ENCODE peak calls at places on chromosomes 11 and 22, in six cellular contexts. N is activated effector memory CD4-positive, alpha-beta T cell treated with anti-CD3 and anti-CD28 coated beads, Interleukin-2, amount 50 U/mL, for 16 hours; Z is OCI-M1; A is NCI-H1694; D is natural killer cell treated with Interleukin-12 subunit alpha and Interleukin-12 subunit beta and Interleukin-15 and Interleukin-18, amount 100 ng/mL, for 72 hours; P is NCI-H446 treated with DMSO at 0.1 percent for 48 hours. G is an unnamed sample.

GRCh38 chr22:18120941-18121340 is 10.3 kb downstream of the TUBA8 start:
- DNase-seq in N (no peak), Z (no peak), A (no peak), D (no peak), P (no peak), G (no peak)

GRCh38 chr11:38123673-38124072 is 1525.6 kb upstream of the RAG2 start:
- DNase-seq in N (no peak), Z (no peak), A (no peak), D (no peak), P (no peak), G (no peak)

GRCh38 chr11:128487978-128488377 is 99.4 kb downstream of the ETS1 start:
- DNase-seq in N (no peak), Z (no peak), A (no peak), D (no peak), P (no peak), G (no peak)

GRCh38 chr11:69141742-69142141 is 14.0 kb upstream of the SMIM38 start:
- DNase-seq in N (no peak), Z (peak), A (no peak), D (no peak), P (no peak), G (no peak)

GRCh38 chr11:14413307-14414072 is 54.5 kb upstream of the RRAS2 start:
- DNase-seq in N (no peak), Z (peak), A (no peak), D (peak), P (no peak), G (no peak)

GRCh38 chr11:122226810-122227379 is 110.9 kb upstream of the BLID start:
- DNase-seq in N (no peak), Z (no peak), A (no peak), D (no peak), P (no peak), G (no peak)

GRCh38 chr11:16981651-16982194 is 32.5 kb downstream of the PLEKHA7 start:
- DNase-seq in N (no peak), Z (no peak), A (no peak), D (no peak), P (no peak), G (no peak)

GRCh38 chr11:32088117-32088941 is 2.5 kb upstream of the RCN1 start:
- DNase-seq in N (no peak), Z (peak), A (no peak), D (no peak), P (peak), G (no peak)

GRCh38 chr22:50498322-50498861 is 9.1 kb downstream of the LMF2 start:
- DNase-seq in N (peak), Z (peak), A (peak), D (no peak), P (peak), G (no peak)

GRCh38 chr11:65553301-65554001 is 4.7 kb downstream of the LTBP3 start:
- DNase-seq in N (peak), Z (peak), A (no peak), D (peak), P (no peak), G (no peak)

GRCh38 chr22:39960791-39961746 is 872 bp downstream of the TMA7B start:
- DNase-seq in N (peak), Z (peak), A (no peak), D (peak), P (no peak), G (peak)

GRCh38 chr11:104127828-104128227 is 36.1 kb downstream of the PDGFD start:
- DNase-seq in N (no peak), Z (no peak), A (no peak), D (no peak), P (no peak), G (no peak)

GRCh38 chr22:23180893-23181762 is 819 bp downstream of the BCR start:
- DNase-seq in N (peak), Z (no peak), A (no peak), D (no peak), P (no peak), G (no peak)

GRCh38 chr22:21946262-21946925 is 6.3 kb downstream of the PPM1F start:
- DNase-seq in N (no peak), Z (no peak), A (no peak), D (no peak), P (no peak), G (no peak)

GRCh38 chr11:68890490-68891231 is 13.0 kb downstream of the MRPL21 start:
- DNase-seq in N (no peak), Z (no peak), A (peak), D (no peak), P (no peak), G (peak)

GRCh38 chr11:90468923-90469322 is 246.1 kb upstream of the CHORDC1 start:
- DNase-seq in N (no peak), Z (no peak), A (no peak), D (no peak), P (no peak), G (no peak)

GRCh38 chr22:49960967-49961600 is 512 bp downstream of the PIM3 start:
- DNase-seq in N (peak), Z (peak), A (no peak), D (peak), P (no peak), G (peak)

GRCh38 chr22:42945736-42946135 is 69.2 kb downstream of the PACSIN2 start:
- DNase-seq in N (no peak), Z (no peak), A (no peak), D (no peak), P (no peak), G (no peak)

GRCh38 chr22:43587574-43587973 is 175.8 kb downstream of the MPPED1 start:
- DNase-seq in N (no peak), Z (peak), A (no peak), D (no peak), P (no peak), G (no peak)

GRCh38 chr11:34650528-34650927 is 29.6 kb downstream of the EHF start:
- DNase-seq in N (peak), Z (no peak), A (no peak), D (peak), P (no peak), G (no peak)

GRCh38 chr11:133529807-133530500 is 2.3 kb downstream of the OPCML start:
- DNase-seq in N (no peak), Z (no peak), A (no peak), D (no peak), P (no peak), G (no peak)

GRCh38 chr11:75499423-75500305 is 26.1 kb downstream of the GDPD5 start:
- DNase-seq in N (no peak), Z (no peak), A (no peak), D (no peak), P (no peak), G (no peak)

GRCh38 chr22:18952022-18952421 is 15.9 kb upstream of the PRODH start:
- DNase-seq in N (no peak), Z (no peak), A (no peak), D (no peak), P (no peak), G (no peak)

GRCh38 chr22:28341001-28341400 is 338.6 kb downstream of the TTC28 start:
- DNase-seq in N (no peak), Z (no peak), A (no peak), D (no peak), P (no peak), G (no peak)

GRCh38 chr11:26764825-26765224 is 43.0 kb upstream of the SLC5A12 start:
- DNase-seq in N (no peak), Z (no peak), A (no peak), D (no peak), P (no peak), G (no peak)

GRCh38 chr11:123454060-123454651 is 24.1 kb downstream of the GRAMD1B start:
- DNase-seq in N (peak), Z (peak), A (no peak), D (no peak), P (no peak), G (no peak)

GRCh38 chr11:1780700-1781592 is 17.2 kb upstream of the CTSD start:
- DNase-seq in N (no peak), Z (peak), A (no peak), D (peak), P (no peak), G (peak)